ENCODE peak calls at places on chromosomes 5 and 9, in eight cellular contexts. C, U, V, W, P, H, B and O are unnamed samples.
A peak's percentile ranks its signal among the peaks of the same experiment; 100 is the strongest.

GRCh38 chr9:75027187-75028107 is 646 bp downstream of the CARNMT1 start:
- DNase-seq in U (peak; percentile 81), V (peak; percentile 60), H (peak; percentile 63), W (peak; percentile 70), B (peak; percentile 76), C (peak; percentile 27), P (peak; percentile 39), O (peak; percentile 44)

GRCh38 chr5:6279607-6280006 is 98.7 kb downstream of the MED10 start:
- DNase-seq in C (no peak), V (no peak), H (no peak), W (no peak), P (no peak), B (no peak), U (no peak), O (peak; percentile 9)

GRCh38 chr9:120532475-120532874 is 47.5 kb downstream of the CDK5RAP2 start:
- DNase-seq in V (peak; percentile 63), H (no peak), U (no peak), B (no peak), W (no peak), P (peak; percentile 89), C (peak; percentile 1), O (no peak)

GRCh38 chr9:5953743-5954707 is 61.4 kb downstream of the RANBP6 start:
- DNase-seq in C (no peak), V (no peak), H (no peak), P (no peak), W (peak; percentile 24), B (no peak), U (no peak), O (no peak)

GRCh38 chr5:45411971-45412612 is 284.1 kb downstream of the HCN1 start:
- DNase-seq in U (no peak), W (no peak), P (no peak), H (no peak), B (no peak), V (no peak), C (no peak), O (no peak)

GRCh38 chr5:171858303-171858702 is 72.7 kb downstream of the SMIM23 start:
- DNase-seq in V (no peak), C (no peak), B (no peak), H (no peak), W (no peak), U (no peak), P (no peak), O (no peak)

GRCh38 chr5:116454417-116454927 is 120.2 kb downstream of the SEMA6A start:
- DNase-seq in P (peak; percentile 30), B (peak; percentile 48), V (no peak), C (peak; percentile 83), U (no peak), H (no peak), W (no peak), O (no peak)

GRCh38 chr5:1564182-1564748 is 40.5 kb upstream of the LPCAT1 start:
- DNase-seq in V (no peak), B (peak; percentile 88), H (no peak), W (no peak), P (peak; percentile 23), U (no peak), C (peak; percentile 54), O (no peak)

GRCh38 chr5:37308796-37309195 is 59.6 kb upstream of the CPLANE1 start:
- DNase-seq in U (no peak), W (no peak), B (no peak), P (peak; percentile 6), V (no peak), H (no peak), C (no peak), O (no peak)

GRCh38 chr5:139132515-139132914 is 65.7 kb downstream of the SIL1 start:
- DNase-seq in B (no peak), H (no peak), C (no peak), U (no peak), P (no peak), W (no peak), V (no peak), O (no peak)

GRCh38 chr5:68968426-68968825 is 125.4 kb upstream of the SLC30A5 start:
- DNase-seq in C (no peak), H (no peak), U (no peak), B (no peak), W (no peak), P (no peak), V (no peak), O (no peak)

GRCh38 chr9:124212381-124213050 is 45.2 kb upstream of the NEK6 start:
- DNase-seq in V (peak; percentile 7), H (no peak), C (peak; percentile 31), B (peak; percentile 4), W (no peak), P (peak; percentile 10), U (peak; percentile 62), O (no peak)

GRCh38 chr5:106189121-106189809 is 1481.5 kb downstream of the EFNA5 start:
- DNase-seq in P (no peak), B (no peak), H (no peak), C (no peak), W (no peak), V (no peak), U (no peak), O (no peak)

GRCh38 chr9:127711831-127712274 is 3.6 kb downstream of the PTRH1 start:
- DNase-seq in W (no peak), B (no peak), C (no peak), H (no peak), V (no peak), U (no peak), P (no peak), O (no peak)

GRCh38 chr9:37818849-37819248 is 18.3 kb downstream of the DCAF10 start:
- DNase-seq in V (no peak), P (no peak), H (no peak), C (no peak), B (no peak), W (no peak), U (no peak), O (no peak)

GRCh38 chr9:37820142-37820541 is 19.5 kb downstream of the DCAF10 start:
- DNase-seq in W (no peak), P (no peak), C (no peak), B (no peak), V (no peak), U (no peak), H (no peak), O (no peak)
- H3K27ac ChIP-seq in W (no peak overlapping the region), P (no peak overlapping the region), C (no peak overlapping the region), B (no peak overlapping the region), V (no peak overlapping the region), U (no peak overlapping the region), H (no peak overlapping the region), O (no peak overlapping the region)

GRCh38 chr5:96256795-96257470 is 176.1 kb downstream of the PCSK1 start:
- DNase-seq in C (peak; percentile 89), U (no peak), B (no peak), H (no peak), P (peak; percentile 20), W (peak; percentile 2), V (no peak), O (peak; percentile 1)

GRCh38 chr5:96260009-96260408 is 173.0 kb downstream of the PCSK1 start:
- DNase-seq in H (no peak), P (no peak), W (no peak), B (no peak), V (no peak), C (no peak), U (no peak), O (no peak)

GRCh38 chr5:96258692-96259091 is 174.4 kb downstream of the PCSK1 start:
- DNase-seq in W (no peak), H (no peak), V (no peak), P (no peak), C (no peak), U (no peak), B (no peak), O (no peak)

GRCh38 chr5:96257904-96258303 is 175.1 kb downstream of the PCSK1 start:
- DNase-seq in P (peak; percentile 28), B (no peak), H (no peak), W (no peak), C (peak; percentile 41), U (no peak), V (no peak), O (no peak)

GRCh38 chr5:96259211-96259772 is 173.8 kb downstream of the PCSK1 start:
- DNase-seq in V (no peak), C (no peak), H (no peak), U (no peak), B (no peak), P (peak; percentile 73), W (no peak), O (no peak)
- H3K27ac ChIP-seq in V (no peak overlapping the region), C (peak overlapping the region; percentile 28), H (peak overlapping the region; percentile 55), U (peak overlapping the region; percentile 54), B (peak overlapping the region; percentile 75), P (peak overlapping the region; percentile 65), W (no peak overlapping the region), O (no peak overlapping the region)

DNA sequence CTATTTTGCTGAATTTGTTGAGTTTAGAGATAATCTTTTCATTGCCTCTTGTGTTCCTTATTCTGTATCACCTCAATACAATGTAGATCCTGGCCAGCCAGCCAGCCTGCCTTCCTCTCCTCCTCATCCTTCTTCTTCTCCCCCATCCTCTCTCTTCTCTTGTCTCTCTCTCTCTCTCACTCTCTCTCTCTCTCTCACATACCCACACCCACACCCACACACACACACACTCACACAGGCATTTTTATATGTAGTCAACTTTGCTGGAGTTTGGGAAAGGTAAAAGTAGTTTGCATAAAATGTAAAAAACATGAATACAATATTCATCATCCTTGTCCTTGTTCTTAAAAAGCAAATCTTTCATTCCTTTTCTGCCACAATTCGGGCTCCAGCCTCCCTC is 60.5 kb downstream of the ZFAND5 start:
- DNase-seq in V (no peak), C (no peak), B (no peak), H (no peak), W (no peak), P (no peak), U (no peak), O (no peak)
- H3K27ac ChIP-seq in V (peak overlapping the region; percentile 73), C (no peak overlapping the region), B (peak overlapping the region; percentile 59), H (peak overlapping the region; percentile 78), W (no peak overlapping the region), P (no peak overlapping the region), U (peak overlapping the region; percentile 68), O (no peak overlapping the region)

GRCh38 chr5:176319827-176320554 is 41.6 kb downstream of the KIAA1191 start:
- DNase-seq in P (no peak), V (no peak), C (no peak), U (no peak), H (no peak), W (peak; percentile 10), B (no peak), O (no peak)

GRCh38 chr5:176320577-176320976 is 41.0 kb downstream of the KIAA1191 start:
- DNase-seq in P (no peak), B (no peak), V (no peak), H (no peak), U (no peak), C (no peak), W (no peak), O (no peak)

DNA sequence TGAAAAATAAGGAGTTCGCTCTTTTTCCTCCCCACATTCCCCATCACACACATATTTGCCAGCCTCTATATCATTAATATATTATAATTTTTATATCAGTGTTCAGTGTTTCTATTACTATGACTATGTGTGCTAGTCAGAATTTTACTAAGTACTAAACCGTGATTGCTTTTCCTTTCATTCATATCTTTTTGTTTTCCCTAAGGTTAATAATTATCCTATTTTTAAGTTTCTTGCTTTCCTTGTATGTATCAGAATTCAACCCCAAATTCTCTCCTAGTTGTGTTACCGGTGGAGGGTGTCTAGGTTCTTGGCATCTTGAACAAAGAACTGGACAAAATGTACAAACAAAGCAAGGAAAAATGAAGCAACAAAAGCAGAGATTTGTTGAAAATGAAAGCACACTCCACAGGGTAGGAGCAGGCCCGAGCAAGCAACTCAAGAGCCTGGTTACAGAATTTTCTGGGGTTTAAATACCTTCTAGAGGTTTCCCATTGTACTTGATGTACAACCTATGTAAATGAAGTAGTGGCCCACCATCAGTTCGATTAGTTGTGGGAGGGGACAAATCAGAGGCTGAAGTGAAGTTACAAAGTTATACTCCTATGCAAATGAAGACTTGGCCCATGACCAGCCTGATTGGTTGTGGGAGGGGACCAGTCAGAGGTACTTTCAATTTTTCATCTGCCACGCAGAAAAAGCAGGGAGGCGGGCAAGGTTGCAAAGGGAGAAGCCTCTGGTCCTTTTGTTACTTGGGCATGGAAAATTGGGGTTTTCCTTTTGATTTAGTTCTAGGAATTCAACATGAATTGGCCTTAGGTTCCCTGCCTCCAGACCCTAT is 43.8 kb downstream of the KIAA1191 start:
- DNase-seq in P (no peak), B (no peak), H (no peak), C (no peak), U (no peak), V (no peak), W (no peak), O (no peak)
- H3K27ac ChIP-seq in P (no peak overlapping the region), B (no peak overlapping the region), H (no peak overlapping the region), C (no peak overlapping the region), U (no peak overlapping the region), V (no peak overlapping the region), W (no peak overlapping the region), O (no peak overlapping the region)